ENCODE peak calls at places on chromosomes 6 and 20, in four cellular contexts. W is CD4-positive, alpha-beta T cell; R is activated gamma-delta T cell treated with Interleukin-2 at 50 U/mL for 16 hours; F is prostate gland. E is an unnamed sample.

GRCh38 chr6:34922177-34922663 is 33.2 kb downstream of the ANKS1A start:
- DNase-seq in W (no peak), F (no peak), R (no peak), E (no peak)

GRCh38 chr20:11248691-11249178 is 574.9 kb upstream of the JAG1 start:
- DNase-seq in W (no peak), R (no peak), F (no peak), E (no peak)

GRCh38 chr20:4656491-4656890 is 65.2 kb upstream of the PRND start:
- DNase-seq in R (no peak), W (no peak), F (no peak), E (no peak)

GRCh38 chr20:63969851-63970713 is at the start of gene ZNF512B:
- DNase-seq in W (peak), F (peak), R (peak), E (peak)

GRCh38 chr6:90573624-90574023 is 13.2 kb downstream of the MAP3K7 start:
- DNase-seq in W (no peak), R (no peak), F (no peak), E (no peak)

GRCh38 chr20:37356387-37356786 is 10.4 kb downstream of the SRC start:
- DNase-seq in F (peak), R (no peak), W (no peak), E (no peak)

GRCh38 chr20:2137552-2138201 is 36.0 kb downstream of the STK35 start:
- DNase-seq in W (no peak), F (no peak), R (no peak), E (no peak)

GRCh38 chr6:101830501-101831031 is 437.1 kb downstream of the GRIK2 start:
- DNase-seq in R (no peak), W (no peak), F (no peak), E (no peak)

GRCh38 chr6:126054258-126054702 is 67.9 kb downstream of the TRMT11 start:
- DNase-seq in R (no peak), F (no peak), W (no peak), E (no peak)

GRCh38 chr6:66962082-66962481 is 1255.1 kb upstream of the EYS start:
- DNase-seq in F (no peak), W (no peak), R (no peak), E (no peak)

GRCh38 chr6:10403385-10404106 is 11.3 kb downstream of the TFAP2A start:
- DNase-seq in R (no peak), F (peak), W (no peak), E (no peak)

GRCh38 chr6:21883528-21883927 is 290.0 kb downstream of the SOX4 start:
- DNase-seq in F (no peak), R (no peak), W (no peak), E (no peak)

GRCh38 chr20:33660035-33660684 is 2.0 kb upstream of the C20orf144 start:
- DNase-seq in R (no peak), W (no peak), F (no peak), E (no peak)

GRCh38 chr20:61589055-61589385 is 337.0 kb downstream of the CDH4 start:
- DNase-seq in F (no peak), W (no peak), R (no peak), E (no peak)

GRCh38 chr6:37459981-37460800 is 27.2 kb downstream of the CMTR1 start:
- DNase-seq in R (no peak), F (no peak), W (no peak), E (no peak)

GRCh38 chr20:63068711-63069367 is 62.1 kb upstream of the BHLHE23 start:
- DNase-seq in W (no peak), R (no peak), F (no peak), E (no peak)